ENCODE peak calls at places on chromosomes 5 and 9, in five cellular contexts. One of them, this sample, is unnamed.

GRCh38 chr5:34007116-34007674 is 655 bp downstream of the AMACR start:
- DNase-seq in IMR-90: no peak
- DNase-seq in neural progenitor cell: peak
- DNase-seq in SK-N-SH: peak
- DNase-seq in fibroblast of lung: peak
- DNase-seq in this sample: no peak

GRCh38 chr9:94167055-94167346 is 82.7 kb downstream of the PTPDC1 start:
- DNase-seq in neural progenitor cell: peak
- DNase-seq in IMR-90: no peak
- DNase-seq in SK-N-SH: no peak
- DNase-seq in fibroblast of lung: no peak
- DNase-seq in this sample: no peak

GRCh38 chr5:66864240-66864884 is 268.2 kb downstream of the MAST4 start:
- DNase-seq in SK-N-SH: no peak
- DNase-seq in neural progenitor cell: no peak
- DNase-seq in IMR-90: peak
- DNase-seq in fibroblast of lung: peak
- DNase-seq in this sample: peak

GRCh38 chr5:148735301-148735700 is 81.0 kb upstream of the HTR4 start:
- DNase-seq in neural progenitor cell: no peak
- DNase-seq in fibroblast of lung: peak
- DNase-seq in SK-N-SH: no peak
- DNase-seq in IMR-90: peak
- DNase-seq in this sample: no peak

GRCh38 chr9:109095321-109095720 is 24.4 kb downstream of the TMEM245 start:
- DNase-seq in fibroblast of lung: no peak
- DNase-seq in IMR-90: no peak
- DNase-seq in SK-N-SH: no peak
- DNase-seq in neural progenitor cell: no peak
- DNase-seq in this sample: no peak

GRCh38 chr5:64869419-64869818 is 100.7 kb downstream of the CWC27 start:
- DNase-seq in neural progenitor cell: peak
- DNase-seq in IMR-90: peak
- DNase-seq in fibroblast of lung: peak
- DNase-seq in SK-N-SH: no peak
- DNase-seq in this sample: no peak

GRCh38 chr9:133369923-133370322 is 5.9 kb downstream of the SURF4 start:
- DNase-seq in SK-N-SH: no peak
- DNase-seq in fibroblast of lung: no peak
- DNase-seq in neural progenitor cell: no peak
- DNase-seq in IMR-90: no peak
- DNase-seq in this sample: no peak

GRCh38 chr5:120697147-120697546 is 233.0 kb downstream of the PRR16 start:
- DNase-seq in IMR-90: no peak
- DNase-seq in fibroblast of lung: no peak
- DNase-seq in neural progenitor cell: no peak
- DNase-seq in SK-N-SH: no peak
- DNase-seq in this sample: no peak

GRCh38 chr9:35754264-35754663 is at the start of gene MSMP:
- DNase-seq in SK-N-SH: no peak
- DNase-seq in IMR-90: no peak
- DNase-seq in neural progenitor cell: no peak
- DNase-seq in fibroblast of lung: no peak
- DNase-seq in this sample: no peak

DNA sequence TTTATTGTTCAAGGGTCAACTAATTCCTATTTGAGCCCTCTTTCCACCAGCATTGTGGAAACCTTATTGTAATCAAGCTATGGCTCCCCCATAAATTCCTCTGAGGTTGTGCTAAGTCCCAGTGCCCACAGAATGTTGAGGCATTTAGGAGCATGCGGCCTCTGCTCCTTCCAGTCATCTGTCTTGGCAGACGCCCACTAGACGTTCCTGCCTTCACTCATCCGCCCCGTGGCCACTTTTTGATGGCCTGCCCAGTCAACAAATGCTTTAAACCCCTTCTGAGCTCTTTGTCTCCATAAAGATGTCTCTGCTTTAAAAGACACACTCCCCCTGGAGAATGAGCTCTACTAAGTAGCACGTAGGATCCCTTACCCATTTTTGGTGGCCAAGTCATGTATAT is 104.7 kb downstream of the GAS1 start:
- DNase-seq in fibroblast of lung: no peak
- DNase-seq in IMR-90: no peak
- DNase-seq in neural progenitor cell: no peak
- DNase-seq in SK-N-SH: no peak
- DNase-seq in this sample: no peak
- H2AFZ ChIP-seq in fibroblast of lung: no peak
- H2AFZ ChIP-seq in IMR-90: no peak
- H2AFZ ChIP-seq in neural progenitor cell: peak
- H2AFZ ChIP-seq in SK-N-SH: no peak
- H2AFZ ChIP-seq in this sample: no peak

GRCh38 chr5:171337207-171337562 is 28.1 kb downstream of the TLX3 start:
- DNase-seq in SK-N-SH: no peak
- DNase-seq in IMR-90: no peak
- DNase-seq in fibroblast of lung: no peak
- DNase-seq in neural progenitor cell: no peak
- DNase-seq in this sample: no peak
- H3K4me3 ChIP-seq in SK-N-SH: no peak
- H3K4me3 ChIP-seq in IMR-90: peak
- H3K4me3 ChIP-seq in fibroblast of lung: peak
- H3K4me3 ChIP-seq in neural progenitor cell: peak
- H3K4me3 ChIP-seq in this sample: peak

DNA sequence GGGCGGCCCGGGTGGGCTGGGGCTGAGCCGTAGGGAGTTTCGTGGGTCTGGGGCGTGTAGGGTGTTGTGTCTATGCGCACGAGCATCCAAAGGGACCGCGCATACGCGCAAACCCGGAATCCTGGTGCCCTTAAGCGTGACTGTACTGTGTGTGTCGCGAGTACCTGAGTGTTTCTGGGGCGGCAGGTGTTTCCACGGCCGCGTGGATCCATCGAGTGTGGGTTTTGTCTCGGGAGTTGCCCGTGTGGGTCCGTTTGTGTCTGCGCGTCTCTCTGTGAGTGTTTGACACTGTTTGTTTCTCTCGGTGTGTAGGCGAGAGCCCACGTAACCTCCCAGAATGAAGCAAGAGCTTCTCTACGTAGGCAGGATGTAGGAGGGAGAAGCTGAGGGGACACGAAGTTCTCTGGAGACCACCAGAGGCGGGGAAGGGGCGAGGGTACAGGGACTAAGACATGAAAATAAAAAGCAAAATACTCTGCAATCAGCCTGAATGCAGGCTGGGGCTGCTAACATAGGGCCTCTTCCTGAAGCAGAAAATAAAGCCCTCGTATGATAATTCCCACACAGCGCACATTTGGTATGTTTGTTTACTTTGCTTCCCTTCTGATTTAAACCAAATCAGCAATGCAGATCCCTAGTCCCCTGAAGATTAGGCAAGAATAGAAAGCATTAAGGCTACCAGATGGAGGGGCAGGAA is 583 bp upstream of the BRINP1 start:
- DNase-seq in SK-N-SH: peak
- DNase-seq in IMR-90: no peak
- DNase-seq in fibroblast of lung: no peak
- DNase-seq in neural progenitor cell: no peak
- DNase-seq in this sample: no peak
- H3K9ac ChIP-seq in SK-N-SH: no peak
- H3K9ac ChIP-seq in IMR-90: no peak
- H3K9ac ChIP-seq in fibroblast of lung: no peak
- H3K9ac ChIP-seq in neural progenitor cell: no peak
- H3K9ac ChIP-seq in this sample: no peak

GRCh38 chr9:121216406-121216805 is 14.7 kb upstream of the RAB14 start:
- DNase-seq in neural progenitor cell: no peak
- DNase-seq in fibroblast of lung: no peak
- DNase-seq in SK-N-SH: no peak
- DNase-seq in IMR-90: no peak
- DNase-seq in this sample: no peak
- H2AFZ ChIP-seq in neural progenitor cell: no peak
- H2AFZ ChIP-seq in fibroblast of lung: peak
- H2AFZ ChIP-seq in SK-N-SH: peak
- H2AFZ ChIP-seq in IMR-90: no peak
- H2AFZ ChIP-seq in this sample: no peak